ENCODE peak calls at places on chromosome 16, in four cellular contexts. G is hepatocyte, L is OCI-LY7, R is neural progenitor cell. S is an unnamed sample.

GRCh38 chr16:27281285-27281684 is 12.7 kb upstream of the NSMCE1 start:
- DNase-seq in G (no peak), L (no peak), R (no peak), S (peak)

GRCh38 chr16:74224828-74225227 is 71.8 kb upstream of the PSMD7 start:
- DNase-seq in R (no peak), G (no peak), L (no peak), S (no peak)

GRCh38 chr16:35741546-35741945 is 2282.1 kb downstream of the TP53TG3F start:
- DNase-seq in G (no peak), L (no peak), R (no peak), S (no peak)

GRCh38 chr16:23302045-23302956 is at the start of gene SCNN1B:
- DNase-seq in G (no peak), R (peak), L (no peak), S (peak)

GRCh38 chr16:76940251-76940650 is 250.7 kb upstream of the MON1B start:
- DNase-seq in L (no peak), G (no peak), R (no peak), S (no peak)

GRCh38 chr16:82020051-82020450 is 8.8 kb upstream of the SDR42E1 start:
- DNase-seq in R (no peak), L (no peak), G (no peak), S (no peak)

GRCh38 chr16:69554495-69554894 is 11.3 kb upstream of the NFAT5 start:
- DNase-seq in L (peak), R (no peak), G (no peak), S (no peak)

GRCh38 chr16:60166-60565 is 6.5 kb downstream of the SNRNP25 start:
- DNase-seq in L (no peak), G (no peak), R (no peak), S (no peak)

GRCh38 chr16:79767597-79768280 is 167.2 kb upstream of the MAF start:
- DNase-seq in G (peak), L (no peak), R (peak), S (peak)

GRCh38 chr16:2968368-2968737 is 795 bp upstream of the PAQR4 start:
- DNase-seq in R (no peak), L (peak), G (no peak), S (peak)

GRCh38 chr16:66304961-66305360 is 61.5 kb upstream of the CDH5 start:
- DNase-seq in L (no peak), R (no peak), G (no peak), S (no peak)

GRCh38 chr16:26454102-26454501 is 612.6 kb upstream of the C16orf82 start:
- DNase-seq in L (no peak), R (no peak), G (peak), S (no peak)

GRCh38 chr16:78689536-78689935 is 590.1 kb downstream of the WWOX start:
- DNase-seq in G (no peak), R (no peak), L (no peak), S (no peak)

GRCh38 chr16:31114468-31114867 is 3.0 kb upstream of the KAT8 start:
- DNase-seq in G (no peak), R (no peak), L (no peak), S (no peak)

GRCh38 chr16:75593825-75594820 is 27.9 kb downstream of the GABARAPL2 start:
- DNase-seq in R (no peak), G (peak), L (peak), S (peak)

GRCh38 chr16:73172621-73173312 is 124.8 kb upstream of the ZFHX3 start:
- DNase-seq in G (peak), L (no peak), R (peak), S (peak)

GRCh38 chr16:79598341-79599181 is 2.0 kb downstream of the MAF start:
- DNase-seq in L (no peak), G (peak), R (peak), S (peak)

GRCh38 chr16:16120044-16120381 is 103.3 kb downstream of the ABCC6 start:
- DNase-seq in L (no peak), R (no peak), G (no peak), S (no peak)

GRCh38 chr16:27977966-27978365 is 85.5 kb downstream of the GSG1L start:
- DNase-seq in L (no peak), R (no peak), G (no peak), S (no peak)

GRCh38 chr16:81641403-81642106 is 137.5 kb upstream of the PLCG2 start:
- DNase-seq in R (peak), G (no peak), L (no peak), S (peak)

GRCh38 chr16:73000020-73000906 is 47.7 kb downstream of the ZFHX3 start:
- DNase-seq in G (no peak), L (no peak), R (no peak), S (no peak)

GRCh38 chr16:76946879-76947278 is 244.1 kb upstream of the MON1B start:
- DNase-seq in R (no peak), L (no peak), G (peak), S (no peak)

DNA sequence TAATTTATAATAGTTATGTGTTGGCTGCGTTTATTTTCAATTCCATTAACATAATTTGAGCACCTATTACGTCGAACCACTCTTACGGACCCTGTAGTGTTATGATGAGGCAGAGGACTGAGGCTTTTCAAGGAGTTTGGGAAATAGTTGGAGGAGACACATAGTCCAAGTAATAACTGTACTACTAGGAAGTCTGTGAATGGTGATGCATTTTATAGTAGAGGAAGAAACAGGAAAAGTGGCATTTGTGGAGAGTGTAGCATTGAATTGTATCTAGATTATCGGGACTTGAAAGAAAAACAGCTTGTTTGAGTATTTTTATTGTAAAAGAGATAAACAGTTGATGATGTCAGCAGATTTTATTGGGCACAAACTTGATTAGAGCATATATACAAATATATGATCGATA is 1.7 kb downstream of the NFATC3 start:
- DNase-seq in G (no peak), R (no peak), L (no peak), S (no peak)
- TF ChIP-seq EZH2phosphoT487 in G (no peak), R (no peak), L (no peak), S (no peak)

GRCh38 chr16:49398761-49399160 is 25.2 kb downstream of the C16orf78 start:
- DNase-seq in G (no peak), L (no peak), R (no peak), S (no peak)
- TF ChIP-seq EZH2phosphoT487 in G (no peak), L (no peak), R (no peak), S (no peak)

GRCh38 chr16:57966986-57967385 is 3.9 kb downstream of the CNGB1 start:
- DNase-seq in L (no peak), R (no peak), G (no peak), S (no peak)

GRCh38 chr16:57967916-57968315 is 3.0 kb downstream of the CNGB1 start:
- DNase-seq in G (no peak), R (no peak), L (no peak), S (no peak)

GRCh38 chr16:57969451-57970123 is 1.3 kb downstream of the CNGB1 start:
- DNase-seq in R (no peak), G (no peak), L (no peak), S (no peak)

GRCh38 chr16:57964157-57964700 is 6.7 kb downstream of the CNGB1 start:
- DNase-seq in L (no peak), G (no peak), R (no peak), S (no peak)

DNA sequence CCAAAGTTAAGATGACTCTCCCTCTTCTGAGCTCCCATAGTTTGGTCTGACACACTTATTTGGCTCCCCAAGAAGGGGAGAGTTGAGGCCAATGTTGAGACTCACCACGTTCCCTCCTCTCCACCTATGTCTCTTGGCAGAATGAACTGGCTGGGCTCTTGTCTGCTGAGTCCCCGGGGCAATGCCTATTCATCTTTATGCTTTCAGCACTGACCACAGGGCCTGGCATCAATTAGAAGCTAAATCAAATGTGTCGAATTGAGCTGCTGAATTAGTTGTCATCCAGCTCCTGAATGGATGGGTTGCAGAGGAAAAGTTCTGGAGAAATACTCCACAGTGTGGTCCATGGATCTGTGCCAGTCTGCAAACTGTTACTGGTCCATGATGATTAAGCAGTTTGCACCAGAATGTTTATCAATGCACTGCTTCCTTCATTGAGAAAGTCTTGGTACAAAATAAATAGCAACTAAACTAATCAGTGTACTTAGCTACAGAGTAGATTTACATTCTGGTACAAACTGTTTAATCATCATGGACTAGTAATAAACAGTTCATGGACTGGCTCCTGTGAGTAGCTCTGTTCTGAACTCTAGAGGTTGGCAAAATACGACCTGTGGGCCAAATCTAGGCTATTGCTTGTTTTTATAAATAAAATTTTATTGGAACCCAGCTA is 4.7 kb downstream of the CNGB1 start:
- DNase-seq in L (no peak), R (no peak), G (no peak), S (no peak)
- TF ChIP-seq EZH2phosphoT487 in L (no peak), R (no peak), G (no peak), S (no peak)

GRCh38 chr16:9016824-9017223 is 53.1 kb upstream of the USP7 start:
- DNase-seq in G (no peak), R (no peak), L (no peak), S (peak)
- TF ChIP-seq EZH2phosphoT487 in G (no peak), R (no peak), L (no peak), S (no peak)

GRCh38 chr16:11612110-11612981 is 25.6 kb upstream of the LITAF start:
- DNase-seq in L (no peak), G (peak), R (no peak), S (peak)
- TF ChIP-seq EZH2phosphoT487 in L (no peak), G (no peak), R (no peak), S (no peak)

DNA sequence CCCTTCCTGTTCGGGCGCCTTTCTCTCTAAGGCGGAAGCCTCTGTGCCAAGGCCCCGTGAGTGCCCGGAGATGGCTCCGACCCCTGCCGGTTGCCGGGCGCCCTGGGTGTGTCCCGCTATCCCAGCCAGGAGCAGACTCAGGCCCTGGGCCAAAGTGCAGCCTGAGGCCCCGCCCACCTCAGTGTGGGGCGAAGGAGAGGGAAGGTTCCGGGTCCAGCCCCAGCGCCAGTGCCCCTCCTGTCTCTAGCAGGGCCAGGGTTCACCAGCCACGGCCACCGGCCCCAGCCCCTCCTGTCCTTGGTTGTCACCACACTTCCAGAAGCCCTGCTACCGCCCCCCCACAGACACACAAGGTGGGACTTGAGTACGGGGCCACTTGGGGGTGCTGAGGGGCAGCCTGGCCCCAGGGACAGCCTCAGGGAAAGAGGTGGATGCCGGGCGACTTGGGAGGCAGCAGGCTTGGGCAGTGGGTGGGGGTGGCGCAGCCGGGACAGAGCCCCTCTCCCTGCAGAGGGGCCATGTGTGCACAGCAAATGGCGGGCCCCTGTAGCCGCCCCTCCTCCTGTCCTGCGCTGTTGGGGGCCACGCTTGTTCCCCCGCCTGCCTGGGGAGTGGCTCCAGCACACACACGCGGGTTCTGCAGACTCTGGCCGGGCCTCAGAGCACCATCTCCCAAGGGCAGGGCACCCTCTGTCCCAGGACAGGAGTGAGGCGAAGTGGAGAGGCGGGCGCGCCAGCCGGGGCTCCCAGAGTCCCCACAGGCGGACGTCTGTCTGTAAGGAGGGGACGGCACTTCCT is 6.0 kb downstream of the C1QTNF8 start:
- DNase-seq in L (no peak), G (peak), R (no peak), S (peak)
- TF ChIP-seq EZH2phosphoT487 in L (no peak), G (no peak), R (no peak), S (no peak)

DNA sequence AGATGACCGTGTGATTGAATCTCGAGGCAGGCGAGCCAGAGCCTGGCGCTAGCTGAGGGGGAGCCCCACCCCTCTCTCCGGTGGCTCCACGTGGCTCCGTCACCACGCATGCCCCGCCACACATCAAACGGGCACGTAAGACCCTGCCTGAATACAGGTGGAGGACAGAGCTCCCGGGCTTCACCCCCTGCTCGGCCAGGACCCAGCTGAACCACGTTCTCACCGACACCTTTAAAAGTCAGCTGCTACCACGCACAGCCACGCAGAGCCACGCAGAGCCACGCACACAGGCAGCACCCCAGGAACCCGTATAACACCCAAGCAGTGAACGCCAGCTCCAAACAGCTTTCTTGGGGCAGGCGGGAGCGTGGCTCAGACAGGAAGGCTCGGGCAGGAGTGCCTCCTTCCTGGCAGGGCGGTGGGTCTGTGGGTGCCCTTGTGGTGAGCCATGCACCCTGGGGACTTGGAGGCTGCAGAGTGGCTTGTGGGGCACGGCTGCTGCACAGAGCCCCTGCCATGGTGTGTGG is 4.4 kb downstream of the TMEM204 start:
- DNase-seq in L (no peak), R (no peak), G (no peak), S (no peak)
- TF ChIP-seq EZH2phosphoT487 in L (no peak), R (no peak), G (no peak), S (no peak)

GRCh38 chr16:85309656-85310587 is 197.7 kb upstream of the CIBAR2 start:
- DNase-seq in G (no peak), R (peak), L (peak), S (peak)
- TF ChIP-seq EZH2phosphoT487 in G (no peak), R (no peak), L (no peak), S (no peak)

S was measured in GM23338.